ENCODE peak calls at places on chromosome 4, in five cellular contexts. E, B, P, R and L are unnamed samples.

GRCh38 chr4:5708829-5709680 is 696 bp upstream of the EVC2 start:
- DNase-seq in E (no peak), B (no peak), P (no peak), R (no peak), L (no peak)

GRCh38 chr4:55358668-55359067 is 12.6 kb downstream of the SRD5A3 start:
- DNase-seq in E (no peak), B (peak; percentile 86), P (peak; percentile 60), R (no peak), L (peak; percentile 88)

GRCh38 chr4:123559955-123560669 is 163.5 kb downstream of the SPRY1 start:
- DNase-seq in E (no peak), B (peak; percentile 47), P (no peak), R (no peak), L (peak; percentile 16)

GRCh38 chr4:8721621-8722020 is 129.1 kb downstream of the CPZ start:
- DNase-seq in E (no peak), B (no peak), P (no peak), R (no peak), L (no peak)

GRCh38 chr4:139234258-139234657 is 45.8 kb downstream of the MGARP start:
- DNase-seq in E (no peak), B (no peak), P (no peak), R (no peak), L (no peak)

GRCh38 chr4:75490155-75490554 is 24.0 kb downstream of the RCHY1 start:
- DNase-seq in E (no peak), B (peak; percentile 20), P (no peak), R (no peak), L (peak; percentile 22)

GRCh38 chr4:54001558-54002365 is 62.6 kb downstream of the CHIC2 start:
- DNase-seq in E (no peak), B (no peak), P (no peak), R (no peak), L (no peak)

GRCh38 chr4:158302076-158302866 is 92.0 kb downstream of the TMEM144 start:
- DNase-seq in E (no peak), B (peak; percentile 78), P (peak; percentile 64), R (no peak), L (peak; percentile 78)

GRCh38 chr4:186844059-186844681 is 120.5 kb upstream of the FAT1 start:
- DNase-seq in E (no peak), B (peak; percentile 72), P (no peak), R (no peak), L (peak; percentile 51)

GRCh38 chr4:123193802-123194201 is 202.8 kb upstream of the SPRY1 start:
- DNase-seq in E (no peak), B (no peak), P (no peak), R (no peak), L (no peak)

GRCh38 chr4:138182838-138183426 is 59.2 kb downstream of the SLC7A11 start:
- DNase-seq in E (no peak), B (peak; percentile 78), P (peak; percentile 41), R (no peak), L (peak; percentile 60)

GRCh38 chr4:139663561-139664138 is 2.0 kb upstream of the MGST2 start:
- DNase-seq in E (no peak), B (no peak), P (no peak), R (no peak), L (no peak)

GRCh38 chr4:167428172-167428571 is 193.9 kb upstream of the SPOCK3 start:
- DNase-seq in E (no peak), B (no peak), P (no peak), R (no peak), L (no peak)

GRCh38 chr4:144989306-144989705 is 108.7 kb downstream of the ANAPC10 start:
- DNase-seq in E (no peak), B (no peak), P (no peak), R (no peak), L (no peak)